ENCODE peak calls at places on chromosome 22, in seven cellular contexts. L, C, O, D, X, P and K are unnamed samples.

GRCh38 chr22:25413620-25414019 is 150.9 kb upstream of the GRK3 start:
- DNase-seq in L (no peak), C (no peak), O (no peak), D (no peak), X (no peak), P (no peak), K (no peak)

GRCh38 chr22:43592470-43592869 is 180.7 kb downstream of the MPPED1 start:
- DNase-seq in L (no peak), C (no peak), O (no peak), D (peak; percentile 2), X (no peak), P (no peak), K (no peak)

GRCh38 chr22:44819966-44820631 is 67.7 kb downstream of the ARHGAP8 start:
- DNase-seq in L (no peak), C (no peak), O (no peak), D (no peak), X (no peak), P (no peak), K (no peak)

GRCh38 chr22:17774206-17774927 is at the start of gene BID:
- DNase-seq in L (peak; percentile 91), C (no peak), O (no peak), D (peak; percentile 17), X (no peak), P (peak; percentile 84), K (no peak)

GRCh38 chr22:17777005-17777716 is 2.9 kb upstream of the BID start:
- DNase-seq in L (peak; percentile 63), C (no peak), O (no peak), D (no peak), X (peak; percentile 87), P (no peak), K (peak; percentile 53)

GRCh38 chr22:43297246-43298061 is 45.7 kb downstream of the SCUBE1 start:
- DNase-seq in L (no peak), C (no peak), O (no peak), D (no peak), X (no peak), P (no peak), K (no peak)

GRCh38 chr22:30202531-30203006 is 44.0 kb downstream of the LIF start:
- DNase-seq in L (no peak), C (no peak), O (no peak), D (peak; percentile 69), X (no peak), P (no peak), K (no peak)

GRCh38 chr22:24068717-24069116 is 57.6 kb downstream of the CABIN1 start:
- DNase-seq in L (no peak), C (no peak), O (no peak), D (no peak), X (no peak), P (no peak), K (no peak)

GRCh38 chr22:37018815-37019308 is 385 bp downstream of the TST start:
- DNase-seq in L (peak; percentile 54), C (no peak), O (no peak), D (peak; percentile 55), X (no peak), P (peak; percentile 68), K (peak; percentile 40)

GRCh38 chr22:20442485-20443284 is 5.1 kb upstream of the SCARF2 start:
- DNase-seq in L (no peak), C (no peak), O (no peak), D (no peak), X (no peak), P (no peak), K (no peak)
- TF ChIP-seq RFX5 in L (no peak), C (no peak), O (no peak), D (no peak), X (no peak), P (no peak), K (no peak)

DNA sequence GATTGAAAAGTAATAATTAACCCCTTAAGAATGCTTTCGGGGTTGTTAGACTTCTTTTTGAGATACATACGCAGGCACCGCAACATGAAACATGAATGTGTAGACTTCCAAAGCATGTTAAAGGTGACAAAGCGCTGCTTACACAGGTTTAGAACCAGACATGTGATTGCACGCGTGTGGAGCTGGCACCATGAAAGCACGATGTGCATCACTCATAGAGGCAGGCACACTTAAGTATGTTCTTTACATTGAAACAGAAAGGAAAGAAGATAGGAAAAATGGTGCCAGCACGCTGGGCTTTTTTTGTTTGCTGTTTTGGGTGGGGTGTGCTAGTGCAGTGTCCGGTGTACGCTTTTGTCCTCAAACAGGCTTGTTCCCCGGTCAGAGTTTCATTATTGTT is 83.6 kb upstream of the PPARA start:
- DNase-seq in L (no peak), C (no peak), O (no peak), D (no peak), X (no peak), P (no peak), K (no peak)
- TF ChIP-seq RFX5 in L (no peak), C (no peak), O (no peak), D (no peak), X (no peak), P (no peak), K (no peak)

DNA sequence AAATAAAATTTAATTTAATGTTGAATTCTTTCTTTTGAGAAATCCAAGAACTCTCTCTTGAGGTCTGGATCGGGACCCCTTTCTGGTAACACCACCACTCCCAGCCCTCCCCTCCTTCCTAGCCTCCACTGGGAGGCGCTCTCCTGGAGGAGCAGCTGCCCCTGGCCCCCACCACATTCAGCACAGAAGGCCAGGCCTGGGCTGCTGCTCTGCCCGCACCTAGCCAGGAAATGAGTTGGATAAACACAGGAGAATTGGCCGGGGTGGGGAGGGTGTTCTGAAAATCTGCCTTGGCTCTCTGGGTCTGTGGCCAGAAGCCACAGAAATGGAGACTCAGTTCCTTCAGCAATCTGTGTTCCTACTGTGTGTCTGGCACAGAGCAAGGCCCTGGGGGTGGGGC is 31.2 kb downstream of the C22orf42 start:
- DNase-seq in L (peak; percentile 24), C (no peak), O (peak; percentile 27), D (no peak), X (no peak), P (no peak), K (no peak)
- TF ChIP-seq RFX5 in L (no peak), C (no peak), O (no peak), D (no peak), X (no peak), P (no peak), K (no peak)

DNA sequence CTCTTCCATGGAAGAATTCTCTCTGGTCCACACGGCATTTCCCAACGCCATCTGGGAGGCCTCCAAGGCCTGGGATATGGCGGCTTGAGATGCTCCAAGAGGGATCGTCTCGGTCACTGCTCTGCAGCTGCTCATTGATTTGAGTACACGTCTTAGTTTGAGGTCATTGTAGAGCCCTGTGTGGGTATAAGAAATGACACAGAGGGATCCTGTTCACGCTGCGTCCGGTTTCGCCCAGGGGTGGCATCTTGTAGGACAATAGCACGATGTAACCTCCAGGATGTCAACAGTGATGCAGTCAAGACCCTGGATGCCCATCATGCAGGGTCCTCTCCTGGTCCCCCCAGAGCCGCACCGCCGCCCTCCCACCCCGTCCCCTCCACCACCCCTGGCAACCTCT is 564.6 kb downstream of the BRD1 start:
- DNase-seq in L (no peak), C (no peak), O (no peak), D (no peak), X (no peak), P (no peak), K (no peak)
- TF ChIP-seq RFX5 in L (no peak), C (no peak), O (no peak), D (no peak), X (no peak), P (no peak), K (no peak)